ENCODE peak calls at places on chromosome 9, in six cellular contexts. O, K, A, F, G and L are unnamed samples.

GRCh38 chr9:15160673-15161072 is 146.3 kb downstream of the TTC39B start:
- DNase-seq in O (peak; percentile 94), K (no peak), A (no peak), F (no peak), G (no peak), L (no peak)

GRCh38 chr9:120950421-120951388 is 24.1 kb upstream of the TRAF1 start:
- DNase-seq in O (no peak), K (no peak), A (no peak), F (no peak), G (no peak), L (no peak)

GRCh38 chr9:9108641-9109040 is 1309.1 kb upstream of the DMAC1 start:
- DNase-seq in O (no peak), K (no peak), A (no peak), F (no peak), G (no peak), L (no peak)

GRCh38 chr9:115880221-115880620 is 273.4 kb upstream of the PAPPA start:
- DNase-seq in O (peak; percentile 61), K (no peak), A (no peak), F (no peak), G (no peak), L (no peak)

GRCh38 chr9:3507395-3508077 is 18.3 kb downstream of the RFX3 start:
- DNase-seq in O (no peak), K (no peak), A (no peak), F (peak; percentile 8), G (no peak), L (no peak)

GRCh38 chr9:77707696-77708095 is 59.6 kb upstream of the GNA14 start:
- DNase-seq in O (peak; percentile 98), K (no peak), A (no peak), F (peak; percentile 92), G (no peak), L (peak; percentile 74)

GRCh38 chr9:34701023-34701768 is 8.7 kb downstream of the CCL21 start:
- DNase-seq in O (peak; percentile 48), K (peak; percentile 68), A (peak; percentile 70), F (peak; percentile 54), G (peak; percentile 60), L (no peak)

GRCh38 chr9:3980771-3981170 is 319.1 kb downstream of the GLIS3 start:
- DNase-seq in O (peak; percentile 54), K (no peak), A (no peak), F (no peak), G (no peak), L (no peak)

GRCh38 chr9:125744616-125745387 is 2.4 kb upstream of the PBX3 start:
- DNase-seq in O (peak; percentile 58), K (no peak), A (no peak), F (no peak), G (no peak), L (no peak)

GRCh38 chr9:18632624-18633407 is 158.9 kb downstream of the ADAMTSL1 start:
- DNase-seq in O (peak; percentile 91), K (no peak), A (no peak), F (peak; percentile 69), G (no peak), L (peak; percentile 66)

GRCh38 chr9:34335376-34335775 is 6.0 kb downstream of the NUDT2 start:
- DNase-seq in O (no peak), K (no peak), A (no peak), F (no peak), G (no peak), L (no peak)

DNA sequence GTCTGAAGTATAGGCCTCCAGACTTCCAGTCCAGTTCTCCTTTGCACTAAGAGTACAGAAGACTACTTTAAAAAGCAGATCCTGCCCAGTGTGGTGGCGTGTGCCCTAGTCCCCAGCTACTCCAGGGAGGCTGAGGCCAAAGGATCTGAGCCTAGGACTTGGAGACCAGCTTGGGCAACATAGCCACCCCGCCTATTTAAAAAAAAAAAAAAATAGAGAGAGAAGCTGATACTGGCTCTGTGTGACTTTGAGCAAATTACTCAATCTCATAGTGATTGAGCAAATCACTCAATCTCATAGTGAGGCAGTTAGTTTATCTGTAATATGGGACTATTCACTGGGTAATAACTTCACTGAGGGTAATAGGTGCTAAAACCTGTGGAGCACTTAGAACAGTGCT is 43.6 kb upstream of the KDM4C start:
- DNase-seq in O (no peak), K (no peak), A (no peak), F (no peak), G (no peak), L (no peak)
- H3K27ac ChIP-seq in O (no peak overlapping the region), K (no peak overlapping the region), A (no peak overlapping the region), F (no peak overlapping the region), G (no peak overlapping the region), L (no peak overlapping the region)

DNA sequence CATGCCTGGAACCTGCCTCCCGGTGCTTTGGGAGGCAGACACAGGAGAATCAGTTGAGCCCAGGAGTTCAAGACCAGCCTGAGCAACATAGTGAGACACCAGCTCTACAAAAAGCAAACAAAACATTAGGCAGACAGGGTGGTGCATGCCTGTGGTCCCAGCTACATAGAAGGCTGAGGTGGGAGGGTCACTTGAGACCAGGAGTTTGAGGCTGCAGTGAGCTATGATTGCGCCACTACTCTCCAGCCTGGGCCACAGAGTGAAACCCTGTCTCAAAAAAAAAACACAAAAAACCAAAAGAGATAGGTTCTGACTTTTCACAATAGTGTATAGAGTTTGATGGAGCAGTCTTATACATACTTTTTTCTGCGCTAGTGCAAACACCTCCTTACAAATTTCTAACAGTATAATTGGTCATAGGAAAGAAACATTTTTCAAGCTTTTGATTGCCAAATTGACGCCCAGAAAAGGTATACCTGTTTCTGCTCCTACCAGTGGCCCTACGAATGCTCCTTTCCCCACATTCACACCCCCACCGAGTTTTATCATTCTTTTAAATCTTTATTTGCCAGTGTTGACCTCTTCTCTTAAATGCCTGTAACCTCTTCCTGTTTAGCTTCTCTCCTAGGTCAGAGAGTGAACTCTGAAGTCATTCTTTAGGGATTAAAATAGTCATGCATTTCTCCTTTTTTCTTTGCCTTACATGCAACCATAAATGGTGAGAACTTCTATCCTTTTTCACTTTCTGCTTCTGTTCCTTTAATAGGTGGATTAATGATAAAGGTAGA is 7.5 kb downstream of the DOCK8 start:
- DNase-seq in O (no peak), K (no peak), A (no peak), F (no peak), G (no peak), L (no peak)
- H3K27ac ChIP-seq in O (no peak overlapping the region), K (no peak overlapping the region), A (no peak overlapping the region), F (no peak overlapping the region), G (no peak overlapping the region), L (no peak overlapping the region)

DNA sequence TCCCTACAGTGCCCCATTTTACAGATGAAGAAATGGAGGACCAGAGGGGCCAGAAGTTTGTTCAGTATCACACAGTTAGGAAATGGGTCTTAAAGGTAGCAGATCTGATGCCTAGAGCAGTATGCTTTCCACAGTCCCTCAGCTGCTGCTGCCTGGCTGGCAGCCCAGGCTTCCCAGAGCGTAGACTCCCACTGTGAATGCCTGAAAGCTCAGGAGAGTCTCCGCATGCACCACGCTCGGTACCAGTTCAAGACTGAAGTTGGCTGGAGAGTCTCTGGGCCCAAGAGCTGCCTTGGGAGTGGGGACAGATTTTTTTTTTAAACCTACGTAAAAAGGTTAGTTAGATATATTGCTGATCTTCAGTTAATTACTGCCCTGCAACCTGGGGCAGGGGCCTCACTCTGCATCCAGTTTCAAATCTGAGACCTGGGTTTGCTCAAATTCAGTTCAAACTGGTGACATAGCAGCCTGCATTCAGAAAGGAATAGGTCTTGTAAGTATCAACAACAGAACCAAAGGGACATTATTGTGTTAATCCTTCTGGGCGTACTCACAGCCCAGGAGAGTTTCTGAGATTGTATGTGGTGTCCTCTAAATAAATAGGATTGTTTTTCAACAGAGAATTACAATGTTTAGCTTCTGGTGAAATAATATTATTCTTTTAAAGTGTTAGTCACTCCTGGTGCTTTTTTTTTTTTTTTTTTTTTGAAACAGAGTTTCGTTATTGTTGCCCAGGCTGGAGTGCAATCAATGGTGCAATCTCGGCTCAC is 8.3 kb downstream of the NANS start:
- DNase-seq in O (no peak), K (no peak), A (no peak), F (no peak), G (no peak), L (no peak)
- H3K27ac ChIP-seq in O (no peak overlapping the region), K (no peak overlapping the region), A (no peak overlapping the region), F (no peak overlapping the region), G (no peak overlapping the region), L (no peak overlapping the region)

DNA sequence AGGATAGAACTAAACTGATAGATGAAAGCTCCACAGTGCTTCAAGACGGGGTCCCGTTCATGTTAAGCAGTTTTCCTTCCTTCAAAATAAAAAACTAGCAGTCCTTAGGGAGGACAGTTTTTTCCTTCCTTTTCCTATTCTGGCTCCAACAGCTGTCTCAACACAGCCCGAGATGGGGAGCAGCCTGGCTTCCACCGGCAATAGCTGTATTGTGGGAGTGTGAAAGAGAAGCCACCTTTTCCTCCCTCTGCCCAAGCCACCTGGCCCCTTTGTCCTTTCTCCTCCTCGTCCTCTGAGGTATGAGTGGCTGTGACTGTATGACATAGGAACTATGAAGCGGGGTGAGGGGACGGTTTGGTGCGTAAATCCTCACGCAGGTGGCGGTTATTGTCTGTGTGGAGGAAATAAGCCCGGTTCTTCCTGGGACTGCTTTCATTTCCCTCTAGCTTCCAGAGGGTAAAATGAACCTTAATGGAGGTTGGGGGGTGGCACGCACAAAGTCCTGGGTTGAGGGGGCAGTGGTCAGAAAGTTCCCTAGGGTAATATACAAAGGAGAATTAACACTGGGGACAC is 292.0 kb upstream of the DMRT1 start:
- DNase-seq in O (no peak), K (no peak), A (no peak), F (no peak), G (no peak), L (no peak)
- H3K27ac ChIP-seq in O (no peak overlapping the region), K (no peak overlapping the region), A (no peak overlapping the region), F (no peak overlapping the region), G (no peak overlapping the region), L (no peak overlapping the region)

GRCh38 chr9:92650839-92651621 is 18.9 kb downstream of the IPPK start:
- DNase-seq in O (no peak), K (no peak), A (no peak), F (no peak), G (no peak), L (no peak)
- H3K27ac ChIP-seq in O (no peak overlapping the region), K (no peak overlapping the region), A (no peak overlapping the region), F (no peak overlapping the region), G (no peak overlapping the region), L (no peak overlapping the region)

GRCh38 chr9:37443566-37443965 is 21.1 kb downstream of the GRHPR start:
- DNase-seq in O (no peak), K (no peak), A (no peak), F (no peak), G (no peak), L (no peak)
- H3K27ac ChIP-seq in O (no peak overlapping the region), K (no peak overlapping the region), A (no peak overlapping the region), F (no peak overlapping the region), G (no peak overlapping the region), L (no peak overlapping the region)

DNA sequence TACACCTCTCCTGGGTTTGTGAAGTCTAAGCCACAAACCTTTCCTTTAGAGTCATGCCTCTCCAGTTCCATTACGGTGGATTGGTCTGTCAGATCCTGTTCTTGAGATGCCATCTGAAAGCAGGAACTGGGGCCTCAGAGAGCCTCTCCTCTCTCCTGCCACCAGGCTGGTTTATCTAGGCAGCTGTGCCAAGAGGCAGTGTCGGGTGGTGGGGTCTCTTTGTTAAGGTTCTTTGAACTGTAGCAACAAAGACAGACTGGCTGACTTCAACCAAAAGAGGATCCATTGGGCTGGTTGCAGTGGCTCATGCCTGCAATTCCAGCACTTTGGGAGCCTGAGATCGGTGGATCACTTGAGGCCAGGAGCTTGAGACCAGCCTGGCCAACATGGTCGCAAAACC is 66.0 kb upstream of the ANGPTL2 start:
- DNase-seq in O (no peak), K (no peak), A (no peak), F (no peak), G (no peak), L (no peak)
- H3K27ac ChIP-seq in O (peak overlapping the region; percentile 96), K (no peak overlapping the region), A (no peak overlapping the region), F (no peak overlapping the region), G (no peak overlapping the region), L (no peak overlapping the region)